ENCODE peak calls at places on chromosomes 7 and 10, in nine cellular contexts. B is HS-27A; Z is Kasumi-1; A is CD8-positive, alpha-beta T cell; Q is brain microvascular endothelial cell; D is stimulated activated CD8-positive, alpha-beta memory T cell treated with anti-CD3 and anti-CD28 coated beads, Interleukin-4, amount 100 ng/mL, for 1 hour; M is GM04504; P is adrenal gland; J is ureter. X is an unnamed sample.

GRCh38 chr10:87635498-87636312 is 24.0 kb upstream of the PAPSS2 start:
- DNase-seq in M (peak), J (no peak), Z (peak), B (no peak), Q (peak), D (no peak), A (no peak), P (no peak), X (no peak)

GRCh38 chr10:46263831-46264268 is 22.9 kb upstream of the ANTXRL start:
- DNase-seq in B (no peak), Q (no peak), P (no peak), J (no peak), Z (no peak), A (no peak), D (no peak), M (no peak), X (no peak)

GRCh38 chr7:49797987-49798660 is 24.7 kb downstream of the VWC2 start:
- DNase-seq in Q (no peak), Z (no peak), A (no peak), J (no peak), B (no peak), P (no peak), M (no peak), D (no peak), X (no peak)

GRCh38 chr7:7718461-7718860 is at the start of gene RPA3:
- DNase-seq in B (no peak), P (no peak), A (no peak), D (no peak), M (no peak), Q (no peak), Z (no peak), J (no peak), X (no peak)

GRCh38 chr10:44240766-44241165 is 144.1 kb downstream of the CXCL12 start:
- DNase-seq in J (no peak), B (no peak), A (no peak), Z (no peak), Q (no peak), M (no peak), P (no peak), D (no peak), X (no peak)

GRCh38 chr10:48749254-48749787 is 64.6 kb downstream of the WDFY4 start:
- DNase-seq in M (no peak), Z (no peak), D (no peak), Q (no peak), P (no peak), J (no peak), A (no peak), B (no peak), X (no peak)

GRCh38 chr7:100171840-100172239 is 3.4 kb upstream of the GAL3ST4 start:
- DNase-seq in D (no peak), P (no peak), A (peak), J (no peak), M (no peak), Z (no peak), B (no peak), Q (no peak), X (no peak)

GRCh38 chr7:101205901-101206664 is 5.2 kb upstream of the MOGAT3 start:
- DNase-seq in P (no peak), J (no peak), B (no peak), Q (no peak), M (no peak), A (no peak), Z (no peak), D (no peak), X (no peak)

GRCh38 chr10:59181668-59182067 is 5.2 kb downstream of the PHYHIPL start:
- DNase-seq in M (peak), P (peak), D (no peak), J (no peak), Z (peak), Q (peak), A (no peak), B (peak), X (peak)

GRCh38 chr10:18252086-18252485 is 111.9 kb downstream of the CACNB2 start:
- DNase-seq in P (no peak), B (no peak), Z (no peak), J (no peak), M (no peak), D (no peak), A (no peak), Q (no peak), X (no peak)

GRCh38 chr7:155190608-155191536 is 106.8 kb upstream of the INSIG1 start:
- DNase-seq in Z (peak), M (no peak), D (peak), B (no peak), Q (peak), J (no peak), P (no peak), A (peak), X (no peak)

GRCh38 chr10:84214612-84215235 is 10.6 kb downstream of the LRIT2 start:
- DNase-seq in M (no peak), P (no peak), Z (peak), Q (no peak), A (peak), D (no peak), B (no peak), J (no peak), X (peak)

GRCh38 chr10:125037145-125037544 is 95.2 kb downstream of the ZRANB1 start:
- DNase-seq in J (no peak), B (peak), P (peak), Q (peak), M (no peak), D (no peak), A (no peak), Z (no peak), X (peak)

GRCh38 chr10:123912466-123913201 is 21.0 kb upstream of the CPXM2 start:
- DNase-seq in D (no peak), P (no peak), Q (no peak), Z (no peak), A (no peak), M (no peak), B (no peak), J (no peak), X (no peak)

X was measured in HAP-1.